ENCODE peak calls at places on chromosomes 16 and 17, in six cellular contexts. P is dorsolateral prefrontal cortex; U is astrocyte of the cerebellum; O is CD8-positive, alpha-beta T cell; F is GM23338; Z is K562. M is an unnamed sample.

GRCh38 chr16:15846510-15846909 is 10.3 kb downstream of the MYH11 start:
- DNase-seq in P (no peak), U (no peak), O (no peak), F (no peak), Z (no peak), M (no peak)

GRCh38 chr17:21295036-21295952 is 10.8 kb downstream of the MAP2K3 start:
- DNase-seq in P (no peak), U (no peak), O (no peak), F (no peak), Z (peak), M (no peak)

GRCh38 chr16:68665501-68665900 is 20.4 kb downstream of the CDH3 start:
- DNase-seq in P (no peak), U (no peak), O (no peak), F (no peak), Z (no peak), M (no peak)

GRCh38 chr17:58710948-58711552 is 18.6 kb downstream of the RAD51C start:
- DNase-seq in P (no peak), U (peak), O (no peak), F (peak), Z (peak), M (peak)

GRCh38 chr17:4833941-4834501 is 881 bp downstream of the MINK1 start:
- DNase-seq in P (no peak), U (no peak), O (no peak), F (peak), Z (no peak), M (peak)

GRCh38 chr16:54282202-54282922 is 4.2 kb downstream of the IRX3 start:
- DNase-seq in P (no peak), U (peak), O (no peak), F (peak), Z (peak), M (peak)

GRCh38 chr17:41403409-41404023 is 6.1 kb upstream of the KRT31 start:
- DNase-seq in P (no peak), U (no peak), O (no peak), F (no peak), Z (no peak), M (no peak)

GRCh38 chr17:29546085-29546484 is 20.8 kb downstream of the ABHD15 start:
- DNase-seq in P (no peak), U (no peak), O (no peak), F (no peak), Z (no peak), M (no peak)

GRCh38 chr17:48747445-48748363 is 19.2 kb upstream of the HOXB13 start:
- DNase-seq in P (no peak), U (no peak), O (no peak), F (peak), Z (no peak), M (peak)

GRCh38 chr16:21088646-21089538 is 61.8 kb downstream of the DNAH3 start:
- DNase-seq in P (no peak), U (peak), O (no peak), F (no peak), Z (no peak), M (no peak)

GRCh38 chr17:35010093-35010492 is 29.8 kb downstream of the LIG3 start:
- DNase-seq in P (no peak), U (no peak), O (no peak), F (no peak), Z (no peak), M (no peak)

GRCh38 chr17:17509601-17510425 is 13.6 kb upstream of the RASD1 start:
- DNase-seq in P (no peak), U (no peak), O (no peak), F (no peak), Z (peak), M (no peak)

GRCh38 chr17:72602517-72603345 is 481.9 kb downstream of the SOX9 start:
- DNase-seq in P (no peak), U (no peak), O (no peak), F (peak), Z (no peak), M (no peak)
- TF ChIP-seq CTCF in P (no peak), U (peak), O (no peak), F (peak), Z (no peak), M (no peak)

GRCh38 chr16:1734123-1734522 is 28.1 kb downstream of the MAPK8IP3 start:
- DNase-seq in P (no peak), U (no peak), O (no peak), F (no peak), Z (no peak), M (no peak)
- TF ChIP-seq CTCF in P (no peak), U (no peak), O (no peak), F (no peak), Z (no peak), M (no peak)

DNA sequence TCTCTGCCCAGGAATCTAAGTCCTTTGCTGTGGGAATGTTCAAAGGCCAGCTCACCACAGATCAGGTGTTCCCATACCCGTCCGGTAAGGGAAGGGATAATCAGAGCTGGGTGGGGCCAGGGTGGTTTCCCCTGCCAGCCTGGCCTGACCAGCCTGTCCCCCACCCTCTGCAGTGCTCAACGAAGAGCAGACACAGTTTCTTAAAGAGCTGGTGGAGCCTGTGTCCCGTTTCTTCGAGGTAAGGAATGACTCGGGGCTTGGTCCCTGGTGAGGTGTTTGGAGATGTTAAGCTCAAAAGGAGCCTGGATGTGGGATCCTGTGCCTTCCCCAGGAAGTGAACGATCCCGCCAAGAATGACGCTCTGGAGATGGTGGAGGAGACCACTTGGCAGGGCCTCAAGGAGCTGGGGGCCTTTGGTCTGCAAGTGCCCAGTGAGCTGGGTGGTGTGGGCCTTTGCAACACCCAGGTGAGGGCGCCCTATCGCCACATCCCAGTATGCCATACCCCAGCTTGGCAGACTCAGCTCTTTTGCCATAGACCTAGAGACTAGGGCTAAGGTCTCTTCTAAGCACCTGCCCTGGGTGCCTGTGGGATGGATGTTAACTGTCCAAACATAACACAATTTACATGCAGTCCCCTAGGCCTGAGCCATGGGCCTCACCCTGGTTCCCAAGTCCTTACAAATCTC is 999 bp downstream of the ACADVL start:
- DNase-seq in P (peak), U (no peak), O (peak), F (peak), Z (peak), M (no peak)
- TF ChIP-seq CTCF in P (peak), U (peak), O (no peak), F (peak), Z (peak), M (peak)

GRCh38 chr16:9650284-9650683 is 531.9 kb downstream of the GRIN2A start:
- DNase-seq in P (no peak), U (no peak), O (no peak), F (no peak), Z (no peak), M (no peak)

GRCh38 chr16:9647981-9648701 is 534.1 kb downstream of the GRIN2A start:
- DNase-seq in P (no peak), U (no peak), O (no peak), F (peak), Z (peak), M (no peak)

GRCh38 chr16:9644258-9644657 is 538.0 kb downstream of the GRIN2A start:
- DNase-seq in P (no peak), U (no peak), O (no peak), F (no peak), Z (no peak), M (no peak)

DNA sequence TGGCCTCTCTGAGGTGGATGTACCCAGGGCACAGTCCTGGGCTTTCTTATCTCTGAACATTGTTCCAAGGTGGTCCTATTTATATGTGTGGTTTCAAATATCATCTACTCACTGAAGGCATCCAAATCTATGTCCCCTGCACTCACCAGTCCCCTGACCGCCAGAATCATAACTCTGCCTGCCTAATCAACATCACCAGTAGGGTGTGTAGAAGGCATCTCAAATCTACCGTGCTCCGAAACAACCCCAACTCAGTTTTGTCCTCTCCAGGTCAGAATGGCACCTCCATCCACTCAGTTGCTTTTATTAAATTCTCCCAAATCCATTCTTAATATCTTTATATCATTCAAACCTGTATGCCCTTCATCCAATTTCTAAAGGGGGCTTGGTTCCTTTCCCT is 536.3 kb downstream of the GRIN2A start:
- DNase-seq in P (no peak), U (no peak), O (no peak), F (peak), Z (no peak), M (no peak)
- TF ChIP-seq CTCF in P (no peak), U (no peak), O (no peak), F (peak), Z (no peak), M (no peak)

DNA sequence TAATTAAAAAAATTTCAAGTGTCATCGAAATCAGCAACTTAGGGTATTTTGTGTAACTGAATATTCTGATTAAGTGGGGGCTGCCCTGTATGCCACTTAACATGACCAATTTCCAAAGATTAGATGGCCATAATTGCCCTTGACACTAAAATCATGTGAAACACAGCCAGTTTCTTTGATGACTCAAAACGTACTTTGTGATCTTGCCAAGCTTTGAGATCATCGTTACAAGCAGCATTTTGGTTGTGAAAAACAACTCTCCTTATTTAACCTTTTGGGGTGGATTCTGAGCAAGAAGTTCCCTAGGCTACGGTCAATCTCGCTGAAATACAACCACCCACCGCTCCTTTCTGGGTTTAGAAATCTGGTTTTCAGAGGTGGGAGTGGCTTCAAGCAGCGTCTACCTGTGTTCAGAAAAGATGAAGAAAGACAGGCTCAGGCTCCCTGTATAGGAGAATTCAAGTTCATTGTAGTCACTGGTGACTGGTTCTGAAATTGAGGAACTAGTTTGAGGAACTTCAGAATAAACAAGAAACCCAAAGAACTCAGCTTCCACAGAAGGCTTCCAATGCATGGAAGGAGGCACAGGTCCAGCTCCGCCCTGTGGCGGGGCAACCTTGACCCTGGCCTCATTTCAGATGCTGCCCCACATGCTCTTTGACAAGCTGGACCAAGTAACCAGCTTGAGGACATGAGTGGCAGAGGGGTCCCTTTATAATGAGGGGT is 9.4 kb downstream of the MAP3K14 start:
- DNase-seq in P (no peak), U (peak), O (no peak), F (no peak), Z (no peak), M (no peak)
- TF ChIP-seq CTCF in P (no peak), U (no peak), O (no peak), F (no peak), Z (no peak), M (no peak)

DNA sequence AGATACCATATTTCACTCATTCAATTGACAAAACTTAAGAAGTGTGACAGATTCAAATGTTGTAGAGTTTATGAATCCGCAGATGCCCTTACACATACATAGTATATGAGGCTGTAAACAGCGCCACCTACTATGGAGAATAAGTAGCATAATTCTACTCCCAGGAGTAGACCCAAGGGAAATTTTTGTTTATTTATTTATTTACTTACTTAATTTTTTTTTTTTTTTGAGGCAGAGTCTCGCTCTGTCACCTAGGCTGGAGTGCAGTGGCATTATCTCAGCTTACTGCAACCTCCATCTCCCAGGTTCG is 35.5 kb downstream of the GAN start:
- DNase-seq in P (no peak), U (no peak), O (no peak), F (no peak), Z (no peak), M (no peak)
- TF ChIP-seq CTCF in P (no peak), U (no peak), O (no peak), F (peak), Z (no peak), M (no peak)

DNA sequence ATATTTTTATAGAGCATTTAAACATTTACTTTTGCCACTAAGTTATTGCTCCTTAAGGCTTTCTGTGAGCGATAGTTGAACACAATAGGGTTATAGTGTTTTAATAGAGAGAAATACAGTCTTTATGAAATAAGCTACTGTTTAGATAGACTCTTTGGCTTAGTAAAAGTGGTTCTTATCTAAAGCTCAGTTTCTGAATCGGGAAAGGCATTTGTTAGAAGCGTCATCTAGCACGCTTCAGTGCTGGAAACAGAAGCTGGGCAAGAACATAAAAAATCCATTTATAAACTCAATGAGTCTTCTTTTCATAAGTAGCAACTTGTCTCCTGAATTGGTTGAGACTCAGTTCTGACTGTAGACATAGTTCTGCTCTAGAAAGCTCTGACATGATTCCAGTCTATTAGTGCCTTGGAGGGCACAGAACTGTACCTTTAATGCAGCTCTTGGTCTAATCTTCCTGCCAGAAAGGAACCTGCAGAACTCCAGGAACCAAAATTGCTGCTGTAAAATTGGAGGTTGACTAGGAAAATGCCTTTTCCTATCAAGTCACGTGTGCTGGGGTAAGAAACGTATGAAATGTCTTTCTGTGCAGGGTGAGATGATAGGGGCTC is 55.4 kb upstream of the DNAJA2 start:
- DNase-seq in P (no peak), U (no peak), O (no peak), F (no peak), Z (no peak), M (no peak)
- TF ChIP-seq CTCF in P (no peak), U (no peak), O (no peak), F (no peak), Z (no peak), M (no peak)

DNA sequence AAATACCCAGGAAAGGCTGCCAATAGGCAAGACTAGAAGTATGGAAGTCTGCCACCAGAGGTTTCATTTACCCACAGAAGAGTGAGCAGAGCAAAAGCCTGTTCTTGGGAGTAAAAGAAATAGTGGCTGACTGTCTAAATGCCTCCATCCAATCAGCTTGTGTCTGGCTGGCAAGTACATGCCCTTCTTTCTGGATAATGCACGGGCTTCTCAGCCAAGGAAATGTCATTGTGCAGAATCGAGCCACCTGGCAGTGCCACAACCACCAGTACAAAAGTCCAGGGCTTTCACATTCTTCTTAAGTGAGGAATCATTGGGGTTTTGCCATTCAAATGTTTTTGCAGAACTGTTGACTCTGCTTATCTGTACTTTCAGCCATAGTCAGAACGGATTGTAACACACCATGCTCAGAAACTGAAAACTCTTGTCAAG is 10.1 kb upstream of the ERCC4 start:
- DNase-seq in P (no peak), U (peak), O (no peak), F (no peak), Z (no peak), M (no peak)
- TF ChIP-seq CTCF in P (no peak), U (no peak), O (no peak), F (no peak), Z (no peak), M (no peak)

DNA sequence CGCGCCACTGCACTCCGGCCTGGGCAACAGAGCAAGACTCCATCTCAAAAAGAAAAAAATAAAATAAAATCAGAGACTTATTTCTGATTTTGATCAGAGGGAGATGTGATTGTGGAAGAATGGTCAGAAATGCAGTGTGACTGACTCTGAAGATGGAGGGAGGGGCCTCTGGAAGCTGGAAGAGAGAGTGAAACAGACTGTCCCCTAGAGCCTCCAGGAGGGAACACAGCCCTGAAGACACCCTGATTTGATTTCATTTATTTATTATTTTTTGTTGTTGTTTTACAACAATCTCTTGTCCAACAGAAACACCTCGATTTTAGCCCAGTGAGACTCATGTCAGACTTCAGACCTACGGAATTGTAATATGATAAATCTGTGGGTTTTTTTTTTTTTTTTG is 26.1 kb downstream of the BCL7C start:
- DNase-seq in P (no peak), U (no peak), O (no peak), F (peak), Z (no peak), M (no peak)
- TF ChIP-seq CTCF in P (no peak), U (peak), O (no peak), F (peak), Z (peak), M (no peak)